ENCODE peak calls at places on chromosomes 2 and 18, in six cellular contexts. O is uterus, V is PC-3, E is activated B cell treated with CpG ODN at 0.5 μM for 24 hours, G is cardiac muscle cell, B is OCI-LY7. M is an unnamed sample.

GRCh38 chr2:58448065-58448507 is 207.0 kb upstream of the FANCL start:
- DNase-seq in O (peak), V (peak), E (no peak), G (peak), B (peak), M (peak)

GRCh38 chr2:113219092-113219441 is 45.3 kb downstream of the PSD4 start:
- DNase-seq in O (no peak), V (no peak), E (no peak), G (no peak), B (no peak), M (no peak)

GRCh38 chr2:217168396-217168795 is 308.5 kb upstream of the TNP1 start:
- DNase-seq in O (no peak), V (no peak), E (no peak), G (no peak), B (no peak), M (no peak)

GRCh38 chr2:1542971-1543370 is 129.7 kb downstream of the TPO start:
- DNase-seq in O (no peak), V (no peak), E (no peak), G (no peak), B (no peak), M (no peak)

GRCh38 chr18:49843131-49843530 is 29.8 kb upstream of the ACAA2 start:
- DNase-seq in O (no peak), V (no peak), E (no peak), G (no peak), B (no peak), M (no peak)

GRCh38 chr2:134070281-134070731 is 183.6 kb upstream of the MGAT5 start:
- DNase-seq in O (no peak), V (peak), E (no peak), G (no peak), B (no peak), M (no peak)

GRCh38 chr18:22558945-22559385 is 141.2 kb upstream of the CTAGE1 start:
- DNase-seq in O (peak), V (peak), E (no peak), G (peak), B (no peak), M (peak)

GRCh38 chr2:162258686-162259085 is 15.4 kb upstream of the FAP start:
- DNase-seq in O (no peak), V (no peak), E (no peak), G (peak), B (no peak), M (no peak)

GRCh38 chr2:72993147-72993546 is 75.8 kb downstream of the EMX1 start:
- DNase-seq in O (no peak), V (peak), E (peak), G (peak), B (peak), M (no peak)

GRCh38 chr2:62787381-62787780 is 81.9 kb downstream of the EHBP1 start:
- DNase-seq in O (no peak), V (peak), E (no peak), G (peak), B (peak), M (no peak)

GRCh38 chr2:169300617-169301530 is 61.5 kb downstream of the LRP2 start:
- DNase-seq in O (no peak), V (no peak), E (no peak), G (no peak), B (no peak), M (no peak)

GRCh38 chr2:33104052-33104623 is 157.4 kb downstream of the LTBP1 start:
- DNase-seq in O (no peak), V (peak), E (no peak), G (peak), B (no peak), M (no peak)

GRCh38 chr2:53508667-53509066 is 258.9 kb upstream of the CHAC2 start:
- DNase-seq in O (no peak), V (peak), E (no peak), G (no peak), B (no peak), M (no peak)

GRCh38 chr2:233026211-233026813 is 6.2 kb upstream of the NEU2 start:
- DNase-seq in O (no peak), V (peak), E (no peak), G (peak), B (no peak), M (no peak)

GRCh38 chr2:29393676-29394075 is 278.5 kb downstream of the CLIP4 start:
- DNase-seq in O (no peak), V (no peak), E (no peak), G (no peak), B (no peak), M (no peak)

GRCh38 chr2:117941693-117942092 is 72.2 kb downstream of the CCDC93 start:
- DNase-seq in O (no peak), V (no peak), E (no peak), G (no peak), B (no peak), M (no peak)

GRCh38 chr2:99636432-99637034 is 146.7 kb upstream of the REV1 start:
- DNase-seq in O (peak), V (no peak), E (no peak), G (peak), B (peak), M (no peak)

GRCh38 chr2:109284816-109285215 is 155.8 kb downstream of the SH3RF3 start:
- DNase-seq in O (peak), V (no peak), E (no peak), G (peak), B (no peak), M (no peak)

GRCh38 chr2:63122921-63123320 is 72.3 kb downstream of the OTX1 start:
- DNase-seq in O (no peak), V (no peak), E (no peak), G (no peak), B (no peak), M (no peak)

GRCh38 chr18:43271593-43272432 is 5.5 kb downstream of the SYT4 start:
- DNase-seq in O (no peak), V (peak), E (no peak), G (peak), B (peak), M (no peak)

GRCh38 chr2:10906926-10907479 is 4.7 kb upstream of the KCNF1 start:
- DNase-seq in O (no peak), V (no peak), E (no peak), G (no peak), B (no peak), M (no peak)

GRCh38 chr2:189022002-189022401 is 47.8 kb downstream of the COL3A1 start:
- DNase-seq in O (peak), V (peak), E (no peak), G (peak), B (no peak), M (no peak)

GRCh38 chr2:26459991-26460612 is 17.8 kb downstream of the OTOF start:
- DNase-seq in O (no peak), V (no peak), E (no peak), G (no peak), B (no peak), M (no peak)
- TF ChIP-seq CTCF in O (no peak), V (no peak), E (no peak), G (peak), B (no peak), M (no peak)

GRCh38 chr2:6354546-6354945 is 511.2 kb downstream of the CMPK2 start:
- DNase-seq in O (no peak), V (no peak), E (no peak), G (no peak), B (no peak), M (no peak)

GRCh38 chr2:6356127-6356761 is 509.5 kb downstream of the CMPK2 start:
- DNase-seq in O (no peak), V (no peak), E (no peak), G (no peak), B (peak), M (no peak)

GRCh38 chr2:6352247-6352646 is 513.5 kb downstream of the CMPK2 start:
- DNase-seq in O (no peak), V (no peak), E (no peak), G (no peak), B (peak), M (no peak)

GRCh38 chr2:6353669-6354068 is 512.0 kb downstream of the CMPK2 start:
- DNase-seq in O (no peak), V (no peak), E (no peak), G (no peak), B (peak), M (no peak)

DNA sequence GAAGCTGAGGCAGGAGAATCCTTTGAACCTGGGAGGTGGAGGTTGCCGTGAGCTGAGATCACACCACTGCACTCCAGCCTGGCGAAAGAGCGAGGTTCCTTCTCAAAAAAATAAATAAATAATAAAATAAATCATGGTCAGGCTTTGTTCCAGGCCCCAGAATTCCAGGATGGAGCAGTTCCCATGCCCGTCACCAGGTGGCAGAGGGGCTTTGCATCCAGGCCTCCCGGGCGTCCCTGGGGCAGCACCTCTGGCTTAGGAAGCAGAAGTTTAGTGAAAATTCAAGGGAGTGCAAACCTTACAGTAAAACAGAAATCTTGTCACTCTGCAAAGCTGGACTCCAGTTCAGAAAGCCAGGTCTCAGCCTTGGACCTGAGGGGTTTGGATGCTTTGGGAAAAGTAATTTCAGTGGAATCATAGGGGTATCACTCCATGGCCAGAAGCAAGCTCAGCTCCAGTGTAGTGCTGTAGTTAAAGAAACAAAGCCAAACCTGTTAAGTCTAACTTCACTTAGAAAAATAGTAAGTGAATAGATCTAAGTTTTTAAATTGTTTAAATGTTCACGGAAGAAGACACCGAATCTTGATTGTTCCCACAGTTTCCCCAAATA is 512.7 kb downstream of the CMPK2 start:
- DNase-seq in O (no peak), V (peak), E (no peak), G (no peak), B (peak), M (peak)
- TF ChIP-seq CTCF in O (peak), V (peak), E (no peak), G (no peak), B (peak), M (peak)

DNA sequence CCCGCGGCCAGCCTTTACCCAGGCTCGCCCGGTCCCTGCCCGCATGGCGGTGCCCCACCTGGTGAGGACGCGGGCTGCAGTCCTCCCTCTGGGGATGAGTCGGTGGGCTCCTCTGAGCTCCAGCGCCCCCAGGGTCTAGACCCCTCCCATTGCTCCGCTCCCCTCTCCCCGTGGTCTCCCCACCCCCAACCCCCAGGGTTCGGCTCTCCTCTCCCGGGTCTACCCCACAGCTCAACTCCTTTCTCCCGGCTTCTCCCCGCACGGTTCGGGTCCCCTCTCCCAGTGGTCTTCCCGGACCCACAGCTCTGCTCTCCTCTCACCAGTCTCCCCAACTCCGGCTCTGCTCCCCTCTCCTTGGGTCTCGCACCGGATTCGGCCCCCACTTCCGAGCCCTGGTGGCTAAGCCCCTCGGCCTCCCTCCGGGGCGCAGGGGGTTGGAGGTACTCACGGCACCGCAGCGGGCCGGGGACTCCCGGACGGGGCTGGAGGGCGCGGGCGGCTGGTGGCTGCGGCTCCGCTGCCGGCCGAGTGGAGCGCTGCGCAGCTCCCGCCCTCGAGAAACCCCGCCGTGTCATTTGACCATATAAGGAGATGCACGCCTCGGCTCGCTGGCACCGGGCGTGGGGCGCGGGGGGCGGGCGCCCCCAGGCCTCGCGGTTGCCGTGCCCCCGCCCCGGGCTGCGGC is at the start of gene FHL2:
- DNase-seq in O (peak), V (peak), E (peak), G (peak), B (no peak), M (peak)
- TF ChIP-seq CTCF in O (peak), V (peak), E (no peak), G (peak), B (no peak), M (peak)

DNA sequence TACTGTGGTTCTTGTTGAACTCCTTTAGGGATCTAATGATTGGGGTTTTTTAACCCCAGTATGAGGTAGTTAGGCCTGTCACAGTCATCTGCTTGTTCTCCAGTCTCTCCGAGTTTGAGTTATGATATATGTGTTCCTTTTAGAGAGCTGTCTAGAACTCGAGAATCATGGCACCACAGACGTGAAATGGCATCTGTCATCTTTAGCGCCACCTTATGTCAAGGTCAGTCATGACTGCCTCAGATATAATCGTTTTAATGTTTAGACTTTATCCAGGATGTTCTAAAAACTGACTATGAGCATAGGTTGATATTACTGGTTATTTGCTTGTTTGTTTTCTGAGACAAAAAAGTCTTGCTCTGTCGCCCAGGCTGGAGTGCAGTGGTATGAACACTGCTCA is 112.2 kb downstream of the CEP192 start:
- DNase-seq in O (no peak), V (peak), E (no peak), G (no peak), B (peak), M (no peak)
- TF ChIP-seq CTCF in O (no peak), V (peak), E (no peak), G (peak), B (peak), M (peak)

M was measured in mesothelial cell of epicardium.